ENCODE peak calls at places on chromosomes 4 and X, in nine cellular contexts. I is spleen; Y is CD4-positive, CD25-positive, alpha-beta regulatory T cell; C is A673; B is heart left ventricle; R is astrocyte; W is CD8-positive, alpha-beta memory T cell; Q is cardiac muscle cell; T is hepatocyte. V is an unnamed sample. For H3K9me3 and H3K27me3, the result is how much of the 10 kb centered on the place peaks cover.

GRCh38 chr4:139020384-139020783 is 4.8 kb downstream of the NOCT start:
- DNase-seq in C (no peak), Y (no peak), W (no peak), R (no peak), T (no peak), Q (no peak), B (no peak), I (no peak), V (peak)

GRCh38 chr4:6229095-6229494 is 28.7 kb upstream of the JAKMIP1 start:
- DNase-seq in W (no peak), R (no peak), T (no peak), C (no peak), Q (no peak), I (no peak), B (peak), Y (no peak), V (no peak)

GRCh38 chr4:148514041-148514440 is 71.8 kb upstream of the NR3C2 start:
- DNase-seq in Q (no peak), T (no peak), B (no peak), W (no peak), Y (no peak), C (no peak), I (no peak), R (peak), V (no peak)

GRCh38 chr4:95106408-95106928 is 348.7 kb downstream of the BMPR1B start:
- DNase-seq in T (no peak), I (no peak), W (no peak), B (no peak), Y (no peak), Q (no peak), R (peak), C (no peak), V (no peak)

GRCh38 chrX:130828641-130829040 is 74.4 kb downstream of the ENOX2 start:
- DNase-seq in Q (no peak), T (no peak), I (no peak), R (no peak), B (no peak), Y (no peak), W (no peak), C (no peak), V (no peak)

GRCh38 chr4:185396724-185397402 is at the start of gene ANKRD37:
- DNase-seq in C (no peak), R (peak), Y (no peak), Q (peak), B (peak), T (peak), W (no peak), I (peak), V (no peak)

GRCh38 chrX:71617742-71618141 is 569 bp downstream of the CXCR3 start:
- DNase-seq in Y (no peak), Q (no peak), W (no peak), R (no peak), I (no peak), T (no peak), C (no peak), B (no peak), V (no peak)

GRCh38 chr4:127601029-127601428 is 31.7 kb upstream of the INTU start:
- DNase-seq in B (no peak), Q (peak), R (peak), I (no peak), Y (no peak), W (no peak), C (no peak), T (no peak), V (no peak)

GRCh38 chr4:48899950-48900349 is 6.6 kb downstream of the OCIAD2 start:
- DNase-seq in C (peak), W (no peak), T (no peak), Q (peak), Y (no peak), R (peak), I (no peak), B (no peak), V (no peak)

GRCh38 chrX:68831405-68832100 is 2.7 kb downstream of the EFNB1 start:
- DNase-seq in Y (no peak), T (no peak), W (no peak), B (no peak), R (no peak), C (no peak), I (no peak), Q (no peak), V (peak)

GRCh38 chrX:44244008-44244407 is 99.5 kb downstream of the EFHC2 start:
- DNase-seq in W (peak), T (peak), R (peak), C (peak), Q (peak), I (no peak), Y (peak), B (no peak), V (peak)

GRCh38 chrX:97126020-97126419 is 242.3 kb downstream of the RPA4 start:
- DNase-seq in C (peak), R (peak), Y (no peak), B (no peak), I (no peak), W (no peak), T (no peak), Q (peak), V (no peak)

GRCh38 chrX:123184199-123184857 is at the start of gene GRIA3:
- DNase-seq in Y (no peak), W (no peak), T (no peak), R (peak), Q (no peak), C (no peak), B (no peak), I (no peak), V (peak)

GRCh38 chr4:107258359-107258758 is 222.2 kb upstream of the DKK2 start:
- DNase-seq in Y (no peak), B (no peak), C (peak), I (no peak), R (peak), W (no peak), T (no peak), Q (peak), V (no peak)

GRCh38 chr4:101356928-101357327 is 9.6 kb upstream of the PPP3CA start:
- DNase-seq in T (peak), Y (no peak), I (no peak), W (no peak), B (no peak), Q (peak), R (peak), C (no peak), V (no peak)

GRCh38 chr4:41363384-41363981 is 106.8 kb downstream of the UCHL1 start:
- DNase-seq in T (no peak), B (peak), R (peak), W (no peak), C (no peak), Y (no peak), Q (peak), I (peak), V (no peak)

GRCh38 chrX:74251006-74251930 is 52.7 kb upstream of the ZCCHC13 start:
- DNase-seq in I (no peak), B (no peak), C (peak), R (peak), T (peak), Y (no peak), W (no peak), Q (peak), V (peak)

GRCh38 chr4:73653695-73654106 is 33.5 kb upstream of the RASSF6 start:
- DNase-seq in B (no peak), I (no peak), C (peak), R (peak), Y (peak), Q (peak), W (no peak), T (peak), V (peak)

GRCh38 chrX:54447461-54447860 is 7.3 kb downstream of the TSR2 start:
- DNase-seq in I (no peak), C (peak), Y (no peak), B (no peak), W (no peak), R (peak), Q (peak), T (peak), V (peak)

GRCh38 chrX:20665441-20665840 is 398.7 kb upstream of the RPS6KA3 start:
- DNase-seq in B (no peak), W (no peak), T (no peak), Y (no peak), C (no peak), I (no peak), R (no peak), Q (no peak), V (no peak)

GRCh38 chrX:13750812-13751211 is 16.3 kb downstream of the OFD1 start:
- DNase-seq in R (no peak), C (no peak), Y (no peak), T (no peak), Q (no peak), B (no peak), W (no peak), I (no peak), V (no peak)

GRCh38 chr4:136651932-136652331 is 880.4 kb downstream of the PCDH18 start:
- DNase-seq in B (no peak), C (peak), R (no peak), T (no peak), W (no peak), Q (no peak), I (no peak), Y (no peak), V (no peak)

GRCh38 chr4:145734576-145735329 is 54.8 kb downstream of the C4orf51 start:
- DNase-seq in R (peak), I (no peak), C (no peak), Y (no peak), W (no peak), Q (peak), B (peak), T (peak), V (no peak)

GRCh38 chrX:18994713-18995112 is 10.8 kb upstream of the PHKA2 start:
- DNase-seq in C (no peak), Y (no peak), W (no peak), T (no peak), B (no peak), Q (peak), R (peak), I (no peak), V (no peak)

GRCh38 chrX:35726176-35726575 is 72.0 kb upstream of the MAGEB16 start:
- DNase-seq in T (no peak), I (no peak), Y (no peak), W (no peak), R (no peak), C (peak), B (no peak), Q (peak), V (peak)

GRCh38 chrX:44765556-44765955 is 78.3 kb upstream of the DUSP21 start:
- DNase-seq in W (no peak), T (no peak), I (no peak), R (no peak), Y (no peak), C (peak), B (no peak), Q (no peak), V (no peak)

GRCh38 chr4:157664726-157665125 is 444.2 kb downstream of the GRIA2 start:
- DNase-seq in W (no peak), Y (no peak), C (no peak), I (no peak), R (peak), T (no peak), B (no peak), Q (peak), V (no peak)

GRCh38 chr4:129355529-129355928 is 259.6 kb downstream of the C4orf33 start:
- DNase-seq in R (peak), I (no peak), C (no peak), T (peak), Q (peak), W (no peak), B (no peak), Y (no peak), V (no peak)

GRCh38 chr4:74095886-74096264 is 3.1 kb downstream of the CXCL2 start:
- DNase-seq in W (no peak), Q (no peak), T (no peak), I (no peak), C (no peak), Y (no peak), B (no peak), R (no peak), V (no peak)

GRCh38 chr4:54062392-54062791 is 2.0 kb downstream of the CHIC2 start:
- DNase-seq in Y (no peak), R (no peak), I (no peak), Q (no peak), C (no peak), T (no peak), B (no peak), W (no peak), V (no peak)

GRCh38 chrX:136619889-136620505 is 28.0 kb upstream of the CD40LG start:
- DNase-seq in T (no peak), B (no peak), W (no peak), Y (peak), Q (no peak), I (no peak), R (no peak), C (no peak), V (no peak)

GRCh38 chr4:55866973-55867574 is 13.6 kb downstream of the EXOC1 start:
- DNase-seq in W (peak), Y (peak), B (no peak), I (no peak), Q (peak), R (peak), T (peak), C (peak), V (peak)

GRCh38 chr4:149751174-149751573 is 64.5 kb downstream of the IQCM start:
- DNase-seq in Q (no peak), R (no peak), W (no peak), C (no peak), I (no peak), B (no peak), Y (no peak), T (no peak), V (no peak)

GRCh38 chrX:119762718-119763117 is 4.3 kb downstream of the SOWAHD start:
- DNase-seq in I (peak), C (no peak), B (no peak), W (no peak), Y (no peak), T (no peak), Q (peak), R (peak), V (no peak)

GRCh38 chrX:149570668-149571067 is 16.6 kb downstream of the MAGEA9B start:
- DNase-seq in R (peak), T (peak), Q (peak), C (no peak), I (no peak), W (no peak), B (no peak), Y (no peak), V (no peak)

GRCh38 chr4:121827851-121828250 is 4.2 kb upstream of the CCNA2 start:
- DNase-seq in Q (peak), I (no peak), B (no peak), T (no peak), Y (no peak), W (no peak), C (no peak), R (peak), V (no peak)

GRCh38 chrX:54715621-54716020 is 82.4 kb downstream of the ITIH6 start:
- DNase-seq in B (no peak), R (no peak), Q (no peak), C (no peak), T (no peak), W (no peak), I (no peak), Y (no peak), V (no peak)

GRCh38 chr4:98945297-98945850 is 16.4 kb upstream of the EIF4E start:
- DNase-seq in B (no peak), C (no peak), R (peak), Q (peak), T (no peak), W (no peak), Y (no peak), I (no peak), V (no peak)

GRCh38 chrX:53422915-53423268 is 219 bp downstream of the RIBC1 start:
- DNase-seq in Q (no peak), R (no peak), B (no peak), Y (no peak), I (no peak), W (no peak), T (no peak), C (no peak), V (no peak)

GRCh38 chrX:129836827-129837226 is 6.9 kb downstream of the ZDHHC9 start:
- DNase-seq in Y (no peak), B (no peak), Q (peak), R (no peak), I (no peak), W (no peak), C (no peak), T (no peak), V (no peak)

DNA sequence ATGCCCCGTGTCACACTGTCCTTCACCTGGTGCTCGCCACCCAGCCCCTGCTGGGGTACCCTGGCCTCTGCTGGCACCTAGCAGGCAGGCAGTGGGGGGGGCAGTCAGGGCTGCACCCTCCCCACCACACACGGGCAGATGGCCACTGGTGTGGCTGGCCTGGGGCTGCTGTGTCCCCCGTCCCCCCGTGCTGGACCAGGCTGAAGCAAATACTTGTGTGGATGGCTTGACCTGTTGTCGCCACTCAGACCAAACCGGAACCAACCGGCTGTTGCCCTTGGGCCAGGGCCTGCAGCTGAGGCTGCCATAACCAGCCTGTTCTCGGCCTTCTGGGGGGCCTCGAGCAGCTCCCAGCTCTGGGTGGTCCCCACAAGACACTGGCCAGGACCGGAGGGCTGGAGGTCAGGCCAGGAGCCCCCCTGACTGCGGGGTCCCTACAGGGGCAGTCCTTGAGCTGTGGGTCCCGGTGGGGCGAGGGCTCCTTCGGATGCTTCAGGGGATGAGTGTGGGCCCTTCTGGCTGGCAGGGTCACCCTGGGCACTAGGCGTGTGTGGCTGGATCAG is 4.3 kb downstream of the FGFR3 start:
- DNase-seq in I (no peak), B (no peak), T (no peak), Y (no peak), W (no peak), R (no peak), C (no peak), Q (no peak), V (no peak)
- H3K4me3 ChIP-seq in I (no peak), B (no peak), T (no peak), Y (no peak), W (no peak), R (no peak), C (no peak), Q (no peak), V (no peak)

GRCh38 chr4:11228575-11228974 is 200.1 kb downstream of the HS3ST1 start:
- DNase-seq in B (no peak), Y (no peak), C (no peak), I (no peak), W (no peak), T (no peak), Q (peak), R (no peak), V (no peak)

GRCh38 chr4:11218692-11219091 is 210.0 kb downstream of the HS3ST1 start:
- DNase-seq in T (no peak), W (no peak), Q (peak), Y (no peak), R (no peak), I (no peak), C (no peak), B (no peak), V (no peak)

DNA sequence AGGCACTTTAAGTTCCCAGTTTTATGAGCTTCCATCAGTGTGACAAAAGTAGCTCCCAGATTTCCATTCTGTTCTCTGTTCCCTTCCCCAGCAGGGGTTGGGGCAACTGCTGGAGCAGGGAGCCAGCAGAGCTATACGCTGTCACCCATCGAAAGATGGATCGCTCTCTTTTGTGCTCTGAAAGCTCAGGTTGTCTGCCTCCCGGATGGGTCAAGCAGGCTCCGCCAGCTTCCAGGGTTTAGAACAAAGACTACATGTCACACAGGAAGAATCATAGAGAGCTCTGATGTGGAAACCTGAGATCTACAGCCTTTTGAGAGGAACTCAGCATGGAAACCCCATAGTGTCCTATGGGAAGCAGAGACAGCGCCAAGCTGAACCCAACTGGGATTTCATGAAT is 205.4 kb downstream of the HS3ST1 start:
- DNase-seq in W (no peak), C (no peak), T (no peak), Q (no peak), B (no peak), I (no peak), Y (no peak), R (no peak), V (no peak)
- H3K9me3 ChIP-seq in W (under half), C (half or more), T (under half), Q (under half), B (under half), I (under half), Y (under half), R (under half), V (under half)

GRCh38 chr4:8061145-8061544 is 97.5 kb downstream of the ABLIM2 start:
- DNase-seq in C (no peak), Y (no peak), I (no peak), Q (no peak), T (no peak), W (no peak), B (no peak), R (no peak), V (no peak)

GRCh38 chr4:8060632-8061031 is 98.0 kb downstream of the ABLIM2 start:
- DNase-seq in C (no peak), B (no peak), T (no peak), W (no peak), R (no peak), Y (no peak), I (no peak), Q (no peak), V (no peak)

GRCh38 chr4:8055206-8055605 is 103.4 kb downstream of the ABLIM2 start:
- DNase-seq in C (no peak), I (no peak), B (no peak), Q (no peak), W (no peak), T (no peak), R (no peak), Y (no peak), V (no peak)

GRCh38 chr4:8061573-8061972 is 97.0 kb downstream of the ABLIM2 start:
- DNase-seq in I (no peak), Y (no peak), Q (no peak), W (no peak), C (peak), B (no peak), T (no peak), R (no peak), V (no peak)

DNA sequence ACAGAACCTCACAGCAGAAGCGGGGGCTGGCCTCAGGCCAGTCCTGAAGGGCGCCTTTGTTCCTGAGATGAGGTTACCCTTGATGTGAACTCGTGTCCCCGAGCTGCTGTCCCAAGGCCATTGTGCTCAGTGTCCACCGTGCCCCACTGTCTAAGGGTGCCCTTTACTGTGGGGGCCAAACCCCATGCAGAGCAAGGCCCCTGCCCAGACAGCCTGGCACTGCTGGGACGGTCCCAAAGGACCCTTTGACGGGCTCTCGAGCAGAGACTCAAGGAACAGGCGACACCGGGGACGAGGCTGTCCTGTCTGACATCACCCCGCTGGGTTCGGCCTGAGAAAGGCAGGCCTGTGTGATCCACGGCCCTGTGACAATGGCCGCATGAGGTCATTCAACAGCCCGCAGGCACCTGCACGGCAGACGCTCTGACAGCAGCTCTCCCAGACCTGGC is 100.6 kb downstream of the ABLIM2 start:
- DNase-seq in I (no peak), Y (no peak), R (no peak), Q (no peak), B (no peak), T (no peak), C (no peak), W (no peak), V (no peak)
- H3K27me3 ChIP-seq in I (under half), Y (under half), R (under half), Q (under half), B (under half), T (under half), C (under half), W (under half), V (under half)

GRCh38 chrX:106932960-106933537 is 12.8 kb downstream of the CLDN2 start:
- DNase-seq in R (peak), W (no peak), I (no peak), C (no peak), B (no peak), Q (peak), Y (no peak), T (peak), V (no peak)
- H3K4me3 ChIP-seq in R (no peak), W (no peak), I (no peak), C (no peak), B (no peak), Q (no peak), Y (no peak), T (no peak), V (no peak)

GRCh38 chr4:114561590-114561989 is 37.0 kb upstream of the UGT8 start:
- DNase-seq in Y (no peak), T (no peak), C (no peak), W (no peak), R (no peak), I (no peak), B (peak), Q (no peak), V (no peak)
- H3K9me3 ChIP-seq in Y (under half), T (under half), C (under half), W (under half), R (under half), I (under half), B (under half), Q (under half), V (under half)

V was measured in HAP-1.